ENCODE peak calls at places on chromosomes 4 and X, in nine cellular contexts. O is suprapubic skin, T is thyroid gland, X is endothelial cell of umbilical vein, C is HepG2, Z is spleen, S is IMR-90, J is upper lobe of left lung, A is heart left ventricle. E is an unnamed sample.

GRCh38 chrX:16316336-16316735 is 149.1 kb downstream of the MAGEB17 start:
- DNase-seq in C (no peak), J (no peak), T (no peak), A (no peak), O (no peak), X (no peak), S (no peak), Z (no peak), E (no peak)

GRCh38 chr4:33334416-33334815 is 2614.2 kb downstream of the PCDH7 start:
- DNase-seq in J (no peak), Z (no peak), T (no peak), O (no peak), S (no peak), C (no peak), A (no peak), X (no peak), E (no peak)

GRCh38 chr4:2083826-2084160 is 24.7 kb downstream of the NAT8L start:
- DNase-seq in C (no peak), T (no peak), A (no peak), Z (peak; percentile 47), J (no peak), S (no peak), O (peak; percentile 68), X (no peak), E (no peak)

GRCh38 chr4:25654031-25654970 is 1.4 kb upstream of the SLC34A2 start:
- DNase-seq in J (no peak), T (no peak), S (no peak), C (no peak), O (no peak), X (no peak), Z (no peak), A (no peak), E (peak; percentile 40)

GRCh38 chr4:155523358-155523757 is 143.3 kb upstream of the GUCY1A1 start:
- DNase-seq in Z (no peak), X (no peak), C (no peak), T (no peak), O (no peak), A (no peak), S (peak; percentile 54), J (no peak), E (no peak)

GRCh38 chr4:165541773-165542459 is 163.1 kb downstream of the CPE start:
- DNase-seq in X (no peak), C (no peak), Z (no peak), O (no peak), T (no peak), J (no peak), A (no peak), S (no peak), E (no peak)

GRCh38 chrX:30414144-30414543 is 105.0 kb upstream of the NR0B1 start:
- DNase-seq in S (no peak), C (no peak), O (no peak), J (no peak), X (no peak), Z (no peak), T (no peak), A (no peak), E (peak; percentile 8)

GRCh38 chr4:30617836-30618235 is 102.3 kb upstream of the PCDH7 start:
- DNase-seq in T (no peak), O (no peak), J (no peak), C (no peak), S (no peak), X (no peak), A (no peak), Z (no peak), E (no peak)

GRCh38 chr4:140755811-140756291 is 334 bp downstream of the TBC1D9 start:
- DNase-seq in X (peak; percentile 70), A (peak; percentile 56), J (peak; percentile 92), S (peak; percentile 46), T (peak; percentile 64), C (no peak), O (no peak), Z (peak; percentile 89), E (peak; percentile 69)

GRCh38 chr4:158796370-158797140 is 27.7 kb downstream of the FNIP2 start:
- DNase-seq in O (no peak), X (no peak), C (no peak), J (no peak), Z (no peak), T (no peak), A (no peak), S (peak; percentile 67), E (no peak)

DNA sequence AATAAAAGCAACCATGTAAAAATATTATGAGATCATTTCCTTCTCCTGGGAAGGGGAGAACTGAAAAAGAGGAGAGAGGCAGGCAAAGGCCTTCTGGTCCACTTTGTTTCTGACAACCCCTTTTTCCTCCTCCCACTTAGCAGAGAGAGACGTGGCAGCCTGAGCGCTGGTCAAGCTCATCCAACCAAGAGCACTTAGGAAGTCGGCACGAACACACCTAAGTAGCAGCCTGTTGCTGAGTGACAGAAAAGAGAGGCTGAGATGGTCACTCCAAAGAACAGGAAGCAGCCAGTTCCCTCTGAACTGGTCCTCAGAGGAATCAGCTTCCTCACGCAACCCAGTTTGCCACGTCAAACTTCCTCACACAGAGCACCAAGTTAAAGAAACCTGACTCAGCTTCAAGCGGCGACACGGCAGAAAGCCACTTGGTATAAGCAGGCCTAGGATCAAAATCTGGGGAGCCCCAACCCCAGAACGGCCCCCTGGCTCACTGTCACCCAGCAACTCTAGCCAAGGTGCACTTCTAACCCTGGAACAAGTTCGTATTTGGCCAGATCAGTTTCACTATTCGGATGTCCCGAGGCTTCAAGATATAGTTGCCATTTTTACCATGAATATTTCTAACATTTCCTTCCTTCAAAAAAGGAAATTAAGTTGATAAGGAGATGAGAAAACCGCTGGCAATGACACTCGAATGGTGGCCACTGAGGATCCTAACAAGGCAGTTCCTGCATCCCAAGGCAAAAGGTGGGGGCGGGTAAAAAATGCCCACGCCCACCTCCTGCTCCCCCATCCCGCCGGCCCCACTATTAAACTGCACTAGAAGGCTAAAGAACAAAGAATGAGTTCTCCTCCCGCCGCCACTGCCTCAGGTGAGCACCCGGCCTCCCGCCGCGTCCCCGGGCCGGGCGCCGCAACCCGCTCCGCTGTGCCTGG is 698 bp downstream of the SEC24D start:
- DNase-seq in C (peak; percentile 87), J (no peak), Z (peak; percentile 87), A (peak; percentile 70), X (peak; percentile 90), T (peak; percentile 89), S (peak; percentile 94), O (no peak), E (peak; percentile 67)
- TF ChIP-seq POLR2A in C (peak; percentile 93), J (peak; percentile 34), Z (no peak), A (peak; percentile 51), X (peak; percentile 65), T (peak; percentile 41), S (peak; percentile 88), O (no peak), E (peak; percentile 69)

DNA sequence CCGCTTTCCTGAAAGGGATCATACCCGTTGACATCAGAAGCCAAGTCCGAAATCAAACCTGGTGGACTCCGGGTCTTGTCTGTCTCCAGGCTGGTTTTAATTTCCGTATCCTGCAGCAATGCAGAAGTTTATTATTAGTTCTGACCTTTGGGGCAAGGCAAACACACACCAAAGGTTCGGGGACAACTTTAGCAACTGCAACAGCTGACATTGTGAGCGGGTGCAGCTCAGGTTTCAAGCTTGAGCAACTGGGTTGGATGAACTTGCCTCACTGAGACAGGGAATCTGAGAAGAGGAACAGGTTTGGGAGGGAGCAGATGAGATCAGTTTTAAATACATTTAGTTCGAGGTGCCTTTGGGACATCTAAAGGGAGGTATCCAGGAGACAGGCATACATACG is 110.7 kb downstream of the GNL3L start:
- DNase-seq in Z (no peak), A (no peak), C (peak; percentile 40), T (no peak), J (no peak), X (no peak), S (no peak), O (no peak), E (no peak)
- H3K27ac ChIP-seq in Z (peak overlapping the region; percentile 92), A (peak overlapping the region; percentile 96), C (peak overlapping the region; percentile 91), T (no peak overlapping the region), J (peak overlapping the region; percentile 79), X (no peak overlapping the region), S (no peak overlapping the region), O (peak overlapping the region; percentile 88), E (no peak overlapping the region)

GRCh38 chr4:185217390-185217985 is 8.1 kb downstream of the SNX25 start:
- DNase-seq in T (no peak), X (no peak), C (no peak), S (no peak), J (no peak), A (no peak), Z (no peak), O (no peak), E (no peak)

GRCh38 chr4:185215261-185215660 is 5.9 kb downstream of the SNX25 start:
- DNase-seq in Z (no peak), X (no peak), S (peak; percentile 18), C (no peak), J (no peak), A (no peak), T (peak; percentile 20), O (no peak), E (no peak)

GRCh38 chr4:185221491-185221890 is 12.1 kb downstream of the SNX25 start:
- DNase-seq in O (no peak), S (peak; percentile 37), A (no peak), C (no peak), J (no peak), Z (no peak), X (no peak), T (no peak), E (no peak)

GRCh38 chr4:185219551-185220344 is 10.3 kb downstream of the SNX25 start:
- DNase-seq in C (no peak), Z (no peak), A (peak; percentile 38), J (no peak), X (peak; percentile 45), T (peak; percentile 62), S (peak; percentile 78), O (no peak), E (peak; percentile 52)

DNA sequence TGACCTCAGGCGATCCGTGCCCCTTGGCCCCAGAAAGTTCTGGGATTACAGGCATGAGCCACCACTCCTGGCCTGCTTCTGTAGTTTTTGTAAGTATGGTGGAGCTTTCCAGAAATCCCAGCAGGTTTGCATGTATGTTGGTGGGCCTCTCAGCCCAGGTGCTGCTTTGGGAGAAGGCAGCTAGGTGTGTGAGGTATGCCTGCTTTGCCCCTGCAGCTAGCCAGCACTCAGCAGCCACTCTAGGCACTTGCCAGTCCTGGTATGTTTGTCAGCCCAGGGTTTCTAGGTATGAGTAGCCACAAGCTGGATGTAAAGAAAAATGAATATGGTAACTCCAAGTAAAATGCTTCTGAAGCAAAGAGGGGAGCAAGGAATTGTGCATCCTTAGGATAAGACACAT is 8.9 kb downstream of the SNX25 start:
- DNase-seq in Z (no peak), X (no peak), A (no peak), J (no peak), T (no peak), C (no peak), O (no peak), S (no peak), E (no peak)
- TF ChIP-seq POLR2A in Z (no peak), X (no peak), A (no peak), J (no peak), T (no peak), C (no peak), O (no peak), S (no peak), E (no peak)

DNA sequence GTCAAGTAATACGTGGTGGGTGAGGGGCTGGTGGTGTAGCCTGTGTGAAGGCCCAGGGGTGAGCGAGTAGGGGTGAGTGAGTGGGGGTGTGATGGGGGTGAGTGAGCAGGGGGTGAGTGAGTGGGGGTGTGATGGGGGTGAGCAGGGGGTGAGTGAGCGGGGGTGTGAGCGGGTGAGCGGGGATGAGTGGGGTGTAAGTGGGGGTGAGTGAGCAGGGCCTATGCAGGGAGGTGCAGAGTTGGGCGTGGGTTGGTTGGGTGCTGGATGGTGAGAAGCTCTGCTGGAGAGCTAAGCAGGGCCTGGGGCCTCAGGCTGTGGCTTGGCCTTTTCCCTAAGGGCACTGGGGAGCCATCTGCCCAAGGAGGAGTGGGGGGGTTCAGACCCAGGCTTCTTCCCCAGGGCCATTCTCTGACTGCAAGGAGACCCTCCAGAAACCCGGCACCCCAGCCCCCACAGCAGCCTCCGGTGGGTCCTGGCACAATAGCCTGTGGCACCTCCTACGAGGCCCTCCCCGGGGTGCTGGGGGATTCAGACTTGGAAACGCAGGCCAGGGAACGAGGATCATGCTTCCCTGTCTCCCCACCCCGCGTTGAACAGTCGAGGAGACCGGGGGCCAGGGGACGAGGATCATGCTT is 30.4 kb downstream of the SH3TC1 start:
- DNase-seq in Z (no peak), T (no peak), S (no peak), O (no peak), J (peak; percentile 48), X (no peak), C (no peak), A (no peak), E (no peak)
- H3K27ac ChIP-seq in Z (peak overlapping the region; percentile 76), T (no peak overlapping the region), S (no peak overlapping the region), O (no peak overlapping the region), J (no peak overlapping the region), X (no peak overlapping the region), C (no peak overlapping the region), A (no peak overlapping the region), E (no peak overlapping the region)

E was measured in body of pancreas.